ENCODE peak calls at places on chromosomes 7 and 10, in ten cellular contexts. X is HT-29, B is T-helper 2 cell, Y is endodermal cell, V is NCI-H748 treated with DMSO at 0.1 percent for 48 hours, M is NCI-H1092 treated with DMSO at 0.1 percent for 48 hours, G is type B pancreatic cell, I is lower lobe of right lung, H is fibroblast of the conjunctiva, W is left colon. R is an unnamed sample.

GRCh38 chr10:101319241-101319915 is 34.6 kb upstream of the BTRC start:
- DNase-seq in X (no peak), B (no peak), Y (peak; percentile 53), V (no peak), M (no peak), G (no peak), I (no peak), H (no peak), W (no peak), R (no peak)

GRCh38 chr10:122281751-122282150 is 10.7 kb downstream of the BTBD16 start:
- DNase-seq in X (no peak), B (no peak), Y (no peak), V (no peak), M (no peak), G (no peak), I (no peak), H (no peak), W (no peak), R (no peak)

GRCh38 chr10:46525177-46525823 is 31.2 kb downstream of the GPRIN2 start:
- DNase-seq in X (no peak), B (peak; percentile 0), Y (peak; percentile 44), V (no peak), M (no peak), G (no peak), I (peak; percentile 48), H (peak; percentile 43), W (peak; percentile 13), R (no peak)

GRCh38 chr7:42236266-42237161 is 495 bp downstream of the GLI3 start:
- DNase-seq in X (no peak), B (no peak), Y (peak; percentile 85), V (no peak), M (no peak), G (peak; percentile 80), I (peak; percentile 60), H (peak; percentile 52), W (peak; percentile 33), R (no peak)

GRCh38 chr7:16431646-16432424 is 10.5 kb upstream of the CRPPA start:
- DNase-seq in X (peak; percentile 81), B (no peak), Y (peak; percentile 70), V (no peak), M (peak; percentile 41), G (no peak), I (no peak), H (no peak), W (no peak), R (no peak)

GRCh38 chr7:33998487-33998886 is 93.1 kb downstream of the BMPER start:
- DNase-seq in X (no peak), B (no peak), Y (no peak), V (no peak), M (no peak), G (no peak), I (no peak), H (peak; percentile 14), W (no peak), R (no peak)

GRCh38 chr7:2710901-2711551 is 23.0 kb downstream of the AMZ1 start:
- DNase-seq in X (no peak), B (no peak), Y (peak; percentile 35), V (no peak), M (no peak), G (no peak), I (no peak), H (no peak), W (no peak), R (peak; percentile 21)

GRCh38 chr10:6321880-6322279 is 119.1 kb downstream of the PFKFB3 start:
- DNase-seq in X (no peak), B (no peak), Y (no peak), V (no peak), M (no peak), G (no peak), I (no peak), H (no peak), W (no peak), R (no peak)

GRCh38 chr10:52864459-52865106 is 92.0 kb upstream of the MBL2 start:
- DNase-seq in X (peak; percentile 87), B (no peak), Y (peak; percentile 91), V (no peak), M (no peak), G (no peak), I (no peak), H (peak; percentile 42), W (no peak), R (no peak)

GRCh38 chr10:68832596-68832995 is 5.3 kb downstream of the STOX1 start:
- DNase-seq in X (no peak), B (no peak), Y (no peak), V (no peak), M (no peak), G (no peak), I (no peak), H (no peak), W (no peak), R (no peak)

R was measured in T-helper 9 cell.